ENCODE peak calls at places on chromosomes 4 and X, in five cellular contexts. M is fibroblast of mammary gland, C is body of pancreas, W is fibroblast of the aortic adventitia, N is choroid plexus epithelial cell. J is an unnamed sample.

GRCh38 chr4:53113433-53114215 is 251.5 kb downstream of the RASL11B start:
- DNase-seq in W (no peak), N (peak; percentile 21), C (no peak), M (peak; percentile 46), J (no peak)

GRCh38 chr4:73068496-73069337 is 799 bp downstream of the COX18 start:
- DNase-seq in W (peak; percentile 50), C (peak; percentile 19), N (peak; percentile 46), M (peak; percentile 44), J (no peak)

GRCh38 chr4:155705664-155706063 is 39.0 kb downstream of the GUCY1A1 start:
- DNase-seq in W (peak; percentile 2), M (peak; percentile 51), C (no peak), N (peak; percentile 79), J (no peak)

GRCh38 chrX:120446503-120446902 is 22.6 kb downstream of the LAMP2 start:
- DNase-seq in C (no peak), M (peak; percentile 84), W (peak; percentile 62), N (peak; percentile 72), J (no peak)

GRCh38 chr4:6076391-6076790 is 58.2 kb upstream of the C4orf50 start:
- DNase-seq in N (no peak), C (no peak), M (no peak), W (no peak), J (no peak)

GRCh38 chr4:181301735-181302380 is 941.3 kb upstream of the TENM3 start:
- DNase-seq in W (peak; percentile 2), M (peak; percentile 26), N (peak; percentile 47), C (peak; percentile 54), J (no peak)

GRCh38 chr4:6032249-6033244 is 14.3 kb upstream of the C4orf50 start:
- DNase-seq in W (peak; percentile 3), C (peak; percentile 53), N (no peak), M (no peak), J (no peak)

GRCh38 chrX:9708086-9708485 is 57.6 kb downstream of the GPR143 start:
- DNase-seq in W (no peak), N (no peak), C (no peak), M (no peak), J (no peak)

GRCh38 chrX:28177202-28177601 is 196.0 kb upstream of the DCAF8L1 start:
- DNase-seq in N (no peak), W (no peak), C (no peak), M (no peak), J (peak; percentile 3)

GRCh38 chr4:25875281-25875745 is 12.5 kb upstream of the SEL1L3 start:
- DNase-seq in C (no peak), N (no peak), W (no peak), M (no peak), J (no peak)

GRCh38 chr4:113958766-113959540 is 20.5 kb downstream of the ARSJ start:
- DNase-seq in C (no peak), W (peak; percentile 90), M (peak; percentile 96), N (peak; percentile 96), J (no peak)

GRCh38 chr4:155999743-156000142 is 46.1 kb upstream of the CTSO start:
- DNase-seq in C (no peak), N (peak; percentile 48), M (peak; percentile 29), W (peak; percentile 7), J (peak; percentile 69)

GRCh38 chr4:170089274-170089742 is 448 bp downstream of the AADAT start:
- DNase-seq in W (peak; percentile 49), C (no peak), N (peak; percentile 52), M (peak; percentile 41), J (peak; percentile 87)

GRCh38 chrX:101081257-101081656 is 2.6 kb downstream of the TMEM35A start:
- DNase-seq in C (no peak), M (peak; percentile 4), W (peak; percentile 11), N (no peak), J (no peak)

GRCh38 chr4:163515198-163515597 is 20.7 kb downstream of the TMA16 start:
- DNase-seq in W (no peak), N (no peak), M (no peak), C (no peak), J (no peak)

GRCh38 chr4:25320374-25321172 is 8.0 kb downstream of the ZCCHC4 start:
- DNase-seq in M (peak; percentile 98), C (no peak), W (peak; percentile 79), N (peak; percentile 97), J (peak; percentile 86)

GRCh38 chrX:41259516-41259915 is 74.4 kb upstream of the DDX3X start:
- DNase-seq in C (peak; percentile 65), W (no peak), N (no peak), M (peak; percentile 47), J (no peak)

GRCh38 chr4:141810038-141810701 is 173.8 kb downstream of the IL15 start:
- DNase-seq in C (no peak), N (no peak), M (no peak), W (no peak), J (no peak)

GRCh38 chrX:31546130-31546529 is 474.3 kb upstream of the FTHL17 start:
- DNase-seq in C (peak; percentile 1), N (peak; percentile 69), W (peak; percentile 74), M (peak; percentile 84), J (peak; percentile 41)

GRCh38 chr4:87717276-87718031 is 67.4 kb downstream of the DMP1 start:
- DNase-seq in M (peak; percentile 65), C (no peak), W (no peak), N (peak; percentile 13), J (peak; percentile 74)

GRCh38 chr4:158578476-158578875 is 56.8 kb downstream of the RXFP1 start:
- DNase-seq in W (peak; percentile 72), N (peak; percentile 77), M (peak; percentile 48), C (no peak), J (peak; percentile 59)

GRCh38 chr4:124631760-124632159 is 80.8 kb downstream of the ANKRD50 start:
- DNase-seq in M (peak; percentile 97), N (peak; percentile 96), C (peak; percentile 85), W (peak; percentile 98), J (peak; percentile 82)

GRCh38 chr4:61995717-61996337 is 795.7 kb downstream of the ADGRL3 start:
- DNase-seq in C (no peak), N (no peak), M (no peak), W (no peak), J (no peak)

GRCh38 chr4:106253364-106254129 is 62.5 kb downstream of the TBCK start:
- DNase-seq in M (no peak), C (no peak), W (no peak), N (no peak), J (no peak)

GRCh38 chr4:95415346-95415771 is 133.4 kb downstream of the UNC5C start:
- DNase-seq in W (peak; percentile 12), C (no peak), M (peak; percentile 2), N (peak; percentile 45), J (peak; percentile 60)

GRCh38 chrX:112668476-112669404 is 11.0 kb downstream of the LHFPL1 start:
- DNase-seq in C (no peak), N (no peak), W (no peak), M (no peak), J (peak; percentile 41)

GRCh38 chrX:147978931-147979330 is 2.2 kb upstream of the FMR1NB start:
- DNase-seq in M (no peak), W (no peak), C (no peak), N (no peak), J (no peak)

GRCh38 chr4:33930497-33930896 is 2313.8 kb downstream of the ARAP2 start:
- DNase-seq in C (no peak), M (peak; percentile 42), W (peak; percentile 38), N (peak; percentile 28), J (no peak)

GRCh38 chrX:24395775-24396174 is 35.3 kb downstream of the SUPT20HL1 start:
- DNase-seq in M (peak; percentile 84), C (peak; percentile 78), N (peak; percentile 84), W (peak; percentile 87), J (peak; percentile 78)

GRCh38 chr4:2507259-2507658 is 29.2 kb upstream of the FAM193A start:
- DNase-seq in W (no peak), N (no peak), C (no peak), M (no peak), J (peak; percentile 56)
- H3K4me3 ChIP-seq in W (no peak overlapping the region), N (no peak overlapping the region), C (no peak overlapping the region), M (no peak overlapping the region), J (no peak overlapping the region)

GRCh38 chr4:76074995-76075600 is 589 bp downstream of the ART3 start:
- DNase-seq in W (no peak), M (no peak), N (no peak), C (no peak), J (no peak)

GRCh38 chr4:76072760-76073159 is 1.7 kb upstream of the ART3 start:
- DNase-seq in M (no peak), C (no peak), W (no peak), N (no peak), J (no peak)

GRCh38 chr4:76078033-76078613 is 3.6 kb downstream of the ART3 start:
- DNase-seq in C (no peak), W (no peak), N (peak; percentile 63), M (peak; percentile 39), J (no peak)

GRCh38 chr4:76074468-76074867 is at the start of gene ART3:
- DNase-seq in W (no peak), C (no peak), M (no peak), N (peak; percentile 37), J (no peak)
- H3K4me3 ChIP-seq in W (no peak within 1 kb of the TSS), C (no peak within 1 kb of the TSS), M (no peak within 1 kb of the TSS), N (no peak within 1 kb of the TSS), J (no peak within 1 kb of the TSS)

GRCh38 chrX:2587146-2587545 is 86.4 kb upstream of the DHRSX start:
- DNase-seq in C (no peak), M (no peak), W (no peak), N (no peak), J (no peak)

GRCh38 chrX:2584659-2585470 is 84.1 kb upstream of the DHRSX start:
- DNase-seq in N (no peak), C (no peak), M (no peak), W (no peak), J (peak; percentile 83)

GRCh38 chrX:2581296-2581695 is 80.5 kb upstream of the DHRSX start:
- DNase-seq in N (no peak), C (no peak), M (no peak), W (no peak), J (no peak)

GRCh38 chrX:2584216-2584615 is 83.4 kb upstream of the DHRSX start:
- DNase-seq in C (no peak), W (no peak), N (no peak), M (no peak), J (peak; percentile 38)

DNA sequence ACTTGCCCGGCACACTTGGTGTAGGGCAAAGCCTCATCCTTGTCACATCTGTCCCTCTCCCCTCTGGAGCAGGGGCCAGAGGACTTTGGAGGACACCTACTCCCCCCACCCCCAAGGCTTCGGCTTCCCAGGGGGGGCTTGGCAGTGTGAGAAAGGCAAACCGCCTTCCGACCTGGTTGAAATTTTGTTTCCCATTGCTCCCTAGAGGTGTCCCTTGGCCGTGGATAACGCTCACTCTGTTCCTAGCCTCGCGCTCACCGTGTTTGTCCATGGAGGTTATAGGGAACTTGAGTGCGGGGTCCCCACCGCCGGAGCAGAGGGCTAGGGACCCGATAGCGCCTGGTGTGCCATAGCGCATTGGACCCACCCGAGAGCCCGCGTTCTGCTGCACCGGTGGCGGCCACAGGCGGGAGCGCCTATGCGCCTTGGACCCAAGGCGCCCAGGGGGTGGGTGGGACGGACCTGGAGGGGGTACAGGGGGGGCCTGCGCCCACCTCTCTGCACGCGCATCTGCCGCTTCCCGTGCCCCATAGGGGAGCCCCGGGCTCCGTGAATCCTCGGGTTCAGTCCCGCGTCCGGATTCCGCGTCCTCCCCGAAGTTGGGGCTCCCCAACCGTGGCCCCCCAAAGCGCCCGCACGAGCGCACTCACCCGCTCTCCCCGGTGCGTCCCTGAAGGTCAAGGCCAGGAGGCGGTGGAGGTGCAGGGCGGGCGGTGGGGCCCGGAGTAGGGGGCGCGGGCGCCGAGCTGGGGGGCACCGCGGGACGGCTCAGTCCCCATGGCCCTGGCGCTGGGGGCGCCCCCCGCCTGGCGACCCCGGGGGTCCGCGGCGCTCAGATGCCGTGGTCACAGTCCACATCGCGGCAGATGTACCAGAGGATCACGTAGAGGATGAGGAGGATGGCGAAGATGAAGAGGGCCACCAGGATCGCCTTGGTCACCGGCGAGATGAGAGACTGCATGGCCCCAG is 82.7 kb upstream of the DHRSX start:
- DNase-seq in C (no peak), M (no peak), N (no peak), W (no peak), J (peak; percentile 79)
- H3K4me3 ChIP-seq in C (no peak overlapping the region), M (no peak overlapping the region), N (no peak overlapping the region), W (no peak overlapping the region), J (no peak overlapping the region)

GRCh38 chrX:20189171-20189570 is 47.5 kb upstream of the EIF1AX start:
- DNase-seq in M (no peak), C (no peak), W (no peak), N (no peak), J (no peak)
- H3K4me3 ChIP-seq in M (no peak overlapping the region), C (no peak overlapping the region), W (no peak overlapping the region), N (no peak overlapping the region), J (no peak overlapping the region)